ENCODE peak calls at places on chromosomes 11 and 22, in five cellular contexts. One of them, this sample, is unnamed.

GRCh38 chr11:70616938-70617674 is 218.8 kb downstream of the CTTN start:
- DNase-seq in Ammon's horn: no peak
- DNase-seq in substantia nigra: no peak
- DNase-seq in fibroblast of pulmonary artery: no peak
- DNase-seq in MV-4-11: no peak
- DNase-seq in this sample: no peak

GRCh38 chr11:42543844-42544243 is 768.0 kb upstream of the API5 start:
- DNase-seq in MV-4-11: no peak
- DNase-seq in fibroblast of pulmonary artery: peak; percentile 18
- DNase-seq in substantia nigra: no peak
- DNase-seq in Ammon's horn: no peak
- DNase-seq in this sample: no peak

GRCh38 chr11:125627236-125627910 is 2.4 kb downstream of the CHEK1 start:
- DNase-seq in substantia nigra: no peak
- DNase-seq in MV-4-11: no peak
- DNase-seq in Ammon's horn: no peak
- DNase-seq in fibroblast of pulmonary artery: peak; percentile 18
- DNase-seq in this sample: no peak

GRCh38 chr11:82701847-82702520 is 31.7 kb downstream of the FAM181B start:
- DNase-seq in fibroblast of pulmonary artery: peak; percentile 48
- DNase-seq in MV-4-11: no peak
- DNase-seq in Ammon's horn: peak; percentile 68
- DNase-seq in substantia nigra: peak; percentile 9
- DNase-seq in this sample: no peak

GRCh38 chr22:31828739-31829138 is 74.9 kb downstream of the DEPDC5 start:
- DNase-seq in Ammon's horn: no peak
- DNase-seq in substantia nigra: no peak
- DNase-seq in MV-4-11: peak; percentile 40
- DNase-seq in fibroblast of pulmonary artery: no peak
- DNase-seq in this sample: no peak

GRCh38 chr22:24978308-24978707 is 25.8 kb downstream of the KIAA1671 start:
- DNase-seq in fibroblast of pulmonary artery: no peak
- DNase-seq in substantia nigra: no peak
- DNase-seq in Ammon's horn: no peak
- DNase-seq in MV-4-11: no peak
- DNase-seq in this sample: no peak

GRCh38 chr11:70462818-70463477 is 64.6 kb downstream of the CTTN start:
- DNase-seq in substantia nigra: no peak
- DNase-seq in fibroblast of pulmonary artery: no peak
- DNase-seq in Ammon's horn: no peak
- DNase-seq in MV-4-11: no peak
- DNase-seq in this sample: no peak

GRCh38 chr11:123616505-123617198 is 37.8 kb downstream of the SCN3B start:
- DNase-seq in Ammon's horn: peak; percentile 80
- DNase-seq in MV-4-11: no peak
- DNase-seq in fibroblast of pulmonary artery: peak; percentile 91
- DNase-seq in substantia nigra: no peak
- DNase-seq in this sample: no peak

GRCh38 chr11:130144721-130145327 is 14.8 kb upstream of the ST14 start:
- DNase-seq in MV-4-11: no peak
- DNase-seq in substantia nigra: no peak
- DNase-seq in Ammon's horn: no peak
- DNase-seq in fibroblast of pulmonary artery: no peak
- DNase-seq in this sample: no peak

GRCh38 chr11:116108161-116108560 is 603.9 kb upstream of the CADM1 start:
- DNase-seq in MV-4-11: no peak
- DNase-seq in Ammon's horn: no peak
- DNase-seq in substantia nigra: no peak
- DNase-seq in fibroblast of pulmonary artery: no peak
- DNase-seq in this sample: no peak

GRCh38 chr22:28976588-28976987 is 85.0 kb downstream of the C22orf31 start:
- DNase-seq in fibroblast of pulmonary artery: peak; percentile 74
- DNase-seq in MV-4-11: no peak
- DNase-seq in Ammon's horn: no peak
- DNase-seq in substantia nigra: no peak
- DNase-seq in this sample: no peak

GRCh38 chr22:29477919-29478318 is 2.1 kb upstream of the NEFH start:
- DNase-seq in fibroblast of pulmonary artery: no peak
- DNase-seq in Ammon's horn: peak; percentile 42
- DNase-seq in MV-4-11: no peak
- DNase-seq in substantia nigra: no peak
- DNase-seq in this sample: no peak

GRCh38 chr11:95544095-95544795 is 245.3 kb downstream of the FAM76B start:
- DNase-seq in MV-4-11: no peak
- DNase-seq in substantia nigra: no peak
- DNase-seq in Ammon's horn: no peak
- DNase-seq in fibroblast of pulmonary artery: peak; percentile 10
- DNase-seq in this sample: no peak

GRCh38 chr11:125123947-125124633 is 12.7 kb upstream of the TMEM218 start:
- DNase-seq in fibroblast of pulmonary artery: peak; percentile 61
- DNase-seq in Ammon's horn: peak; percentile 63
- DNase-seq in MV-4-11: peak; percentile 81
- DNase-seq in substantia nigra: no peak
- DNase-seq in this sample: no peak

GRCh38 chr11:14275081-14275480 is 83.9 kb downstream of the RRAS2 start:
- DNase-seq in substantia nigra: no peak
- DNase-seq in MV-4-11: no peak
- DNase-seq in Ammon's horn: no peak
- DNase-seq in fibroblast of pulmonary artery: peak; percentile 66
- DNase-seq in this sample: no peak

GRCh38 chr11:134521001-134521400 is 109.0 kb upstream of the B3GAT1 start:
- DNase-seq in fibroblast of pulmonary artery: no peak
- DNase-seq in MV-4-11: no peak
- DNase-seq in Ammon's horn: no peak
- DNase-seq in substantia nigra: no peak
- DNase-seq in this sample: no peak

GRCh38 chr22:31496735-31497146 is 405 bp downstream of the SFI1 start:
- DNase-seq in fibroblast of pulmonary artery: peak; percentile 6
- DNase-seq in Ammon's horn: no peak
- DNase-seq in MV-4-11: no peak
- DNase-seq in substantia nigra: no peak
- DNase-seq in this sample: no peak

GRCh38 chr22:19514831-19515565 is 9.2 kb downstream of the CLDN5 start:
- DNase-seq in fibroblast of pulmonary artery: peak; percentile 5
- DNase-seq in MV-4-11: no peak
- DNase-seq in Ammon's horn: no peak
- DNase-seq in substantia nigra: no peak
- DNase-seq in this sample: no peak

GRCh38 chr11:14418801-14419417 is 59.9 kb upstream of the RRAS2 start:
- DNase-seq in substantia nigra: no peak
- DNase-seq in fibroblast of pulmonary artery: peak; percentile 36
- DNase-seq in MV-4-11: no peak
- DNase-seq in Ammon's horn: no peak
- DNase-seq in this sample: no peak

GRCh38 chr22:46803031-46803880 is 40.8 kb downstream of the TBC1D22A start:
- DNase-seq in fibroblast of pulmonary artery: peak; percentile 38
- DNase-seq in MV-4-11: no peak
- DNase-seq in substantia nigra: no peak
- DNase-seq in Ammon's horn: peak; percentile 54
- DNase-seq in this sample: peak; percentile 29

GRCh38 chr11:113935858-113936257 is 31.3 kb downstream of the HTR3B start:
- DNase-seq in substantia nigra: no peak
- DNase-seq in Ammon's horn: no peak
- DNase-seq in MV-4-11: no peak
- DNase-seq in fibroblast of pulmonary artery: no peak
- DNase-seq in this sample: no peak

GRCh38 chr11:85809881-85810280 is 1.1 kb downstream of the SYTL2 start:
- DNase-seq in Ammon's horn: peak; percentile 38
- DNase-seq in fibroblast of pulmonary artery: no peak
- DNase-seq in MV-4-11: no peak
- DNase-seq in substantia nigra: no peak
- DNase-seq in this sample: no peak

GRCh38 chr22:37126882-37127281 is 17.4 kb upstream of the TMPRSS6 start:
- DNase-seq in fibroblast of pulmonary artery: no peak
- DNase-seq in substantia nigra: no peak
- DNase-seq in Ammon's horn: no peak
- DNase-seq in MV-4-11: no peak
- DNase-seq in this sample: no peak

GRCh38 chr22:47927811-47928210 is 1165.4 kb downstream of the TBC1D22A start:
- DNase-seq in Ammon's horn: no peak
- DNase-seq in MV-4-11: no peak
- DNase-seq in fibroblast of pulmonary artery: no peak
- DNase-seq in substantia nigra: no peak
- DNase-seq in this sample: no peak

GRCh38 chr22:24433868-24434471 is 6.6 kb downstream of the ADORA2A start:
- DNase-seq in fibroblast of pulmonary artery: peak; percentile 43
- DNase-seq in MV-4-11: peak; percentile 86
- DNase-seq in substantia nigra: no peak
- DNase-seq in Ammon's horn: no peak
- DNase-seq in this sample: peak; percentile 30

GRCh38 chr11:35138949-35139881 is at the start of gene CD44:
- DNase-seq in substantia nigra: no peak
- DNase-seq in fibroblast of pulmonary artery: peak; percentile 82
- DNase-seq in MV-4-11: peak; percentile 78
- DNase-seq in Ammon's horn: peak; percentile 39
- DNase-seq in this sample: peak; percentile 65

This sample was measured in activated CD4-positive, CD25-positive, alpha-beta regulatory T cell treated with anti-CD3 and anti-CD28 coated beads, Interleukin-2, amount 50 U/mL, for 16 hours.